ENCODE peak calls at places on chromosome 5, in nine cellular contexts. K, P, D, H, U, R, S, V and G are unnamed samples.

GRCh38 chr5:82307431-82307830 is 29.3 kb upstream of the RPS23 start:
- DNase-seq in K (no peak), P (no peak), D (no peak), H (peak; percentile 59), U (no peak), R (peak; percentile 9), S (peak; percentile 64), V (no peak), G (peak; percentile 15)

GRCh38 chr5:126468091-126468490 is 44.9 kb downstream of the GRAMD2B start:
- DNase-seq in K (no peak), P (no peak), D (no peak), H (no peak), U (no peak), R (no peak), S (no peak), V (no peak), G (no peak)

GRCh38 chr5:139910901-139911300 is 115.3 kb downstream of the PSD2 start:
- DNase-seq in K (no peak), P (no peak), D (no peak), H (no peak), U (no peak), R (no peak), S (no peak), V (no peak), G (no peak)

GRCh38 chr5:178244566-178244965 is 12.0 kb upstream of the PHYKPL start:
- DNase-seq in K (no peak), P (no peak), D (no peak), H (no peak), U (no peak), R (peak; percentile 97), S (no peak), V (no peak), G (peak; percentile 41)

GRCh38 chr5:68242743-68243142 is 27.2 kb downstream of the PIK3R1 start:
- DNase-seq in K (no peak), P (no peak), D (no peak), H (no peak), U (no peak), R (peak; percentile 52), S (no peak), V (no peak), G (no peak)

GRCh38 chr5:173909205-173909604 is 21.1 kb downstream of the CPEB4 start:
- DNase-seq in K (no peak), P (no peak), D (no peak), H (no peak), U (no peak), R (no peak), S (peak; percentile 23), V (no peak), G (no peak)

GRCh38 chr5:56183507-56183906 is 49.6 kb downstream of the ANKRD55 start:
- DNase-seq in K (peak; percentile 100), P (no peak), D (no peak), H (peak; percentile 57), U (peak; percentile 57), R (peak; percentile 97), S (no peak), V (no peak), G (peak; percentile 52)

GRCh38 chr5:151628112-151628823 is 37.1 kb upstream of the FAT2 start:
- DNase-seq in K (no peak), P (no peak), D (no peak), H (peak; percentile 85), U (peak; percentile 14), R (no peak), S (no peak), V (peak; percentile 26), G (no peak)

GRCh38 chr5:81425569-81425968 is 31.6 kb upstream of the ACOT12 start:
- DNase-seq in K (peak; percentile 26), P (no peak), D (peak; percentile 72), H (peak; percentile 27), U (peak; percentile 17), R (peak; percentile 53), S (peak; percentile 64), V (no peak), G (peak; percentile 39)

GRCh38 chr5:140117523-140117922 is 3.6 kb downstream of the PURA start:
- DNase-seq in K (no peak), P (no peak), D (no peak), H (no peak), U (no peak), R (no peak), S (no peak), V (no peak), G (no peak)

GRCh38 chr5:71719092-71719964 is at the start of gene CARTPT:
- DNase-seq in K (no peak), P (no peak), D (no peak), H (peak; percentile 30), U (no peak), R (no peak), S (no peak), V (no peak), G (peak; percentile 13)

GRCh38 chr5:9437741-9438240 is 108.1 kb downstream of the SEMA5A start:
- DNase-seq in K (peak; percentile 66), P (no peak), D (no peak), H (peak; percentile 56), U (peak; percentile 45), R (peak; percentile 61), S (no peak), V (no peak), G (peak; percentile 32)

GRCh38 chr5:74382864-74383618 is 257.5 kb downstream of the ENC1 start:
- DNase-seq in K (no peak), P (no peak), D (peak; percentile 91), H (peak; percentile 79), U (peak; percentile 59), R (peak; percentile 46), S (peak; percentile 77), V (no peak), G (no peak)